ENCODE peak calls at places on chromosome 17, in six cellular contexts. One of them, this sample, is unnamed.

GRCh38 chr17:63442549-63443035 is 3.5 kb downstream of the CYB561 start:
- ATAC-seq in left lung: no peak
- ATAC-seq in heart right ventricle: no peak
- ATAC-seq in mucosa of descending colon: no peak
- ATAC-seq in activated T-cell treated with anti-CD3 and anti-CD28 coated beads, Interleukin-2, amount 50 U/mL, for 72 hours: peak; percentile 16
- ATAC-seq in CD4-positive, alpha-beta T cell: no peak
- ATAC-seq in this sample: no peak

GRCh38 chr17:8940866-8941471 is 24.5 kb downstream of the PIK3R5 start:
- ATAC-seq in left lung: peak; percentile 12
- ATAC-seq in heart right ventricle: no peak
- ATAC-seq in mucosa of descending colon: peak; percentile 47
- ATAC-seq in activated T-cell treated with anti-CD3 and anti-CD28 coated beads, Interleukin-2, amount 50 U/mL, for 72 hours: peak; percentile 53
- ATAC-seq in CD4-positive, alpha-beta T cell: peak; percentile 51
- ATAC-seq in this sample: no peak

GRCh38 chr17:72618018-72618509 is 474.4 kb downstream of the SLC39A11 start:
- ATAC-seq in left lung: peak; percentile 71
- ATAC-seq in heart right ventricle: peak; percentile 29
- ATAC-seq in mucosa of descending colon: peak; percentile 82
- ATAC-seq in activated T-cell treated with anti-CD3 and anti-CD28 coated beads, Interleukin-2, amount 50 U/mL, for 72 hours: peak; percentile 44
- ATAC-seq in CD4-positive, alpha-beta T cell: peak; percentile 73
- ATAC-seq in this sample: peak; percentile 83

GRCh38 chr17:10420811-10421210 is 939 bp downstream of the MYH8 start:
- ATAC-seq in left lung: no peak
- ATAC-seq in heart right ventricle: no peak
- ATAC-seq in mucosa of descending colon: no peak
- ATAC-seq in activated T-cell treated with anti-CD3 and anti-CD28 coated beads, Interleukin-2, amount 50 U/mL, for 72 hours: no peak
- ATAC-seq in CD4-positive, alpha-beta T cell: no peak
- ATAC-seq in this sample: no peak

GRCh38 chr17:34291721-34292348 is 6.3 kb downstream of the CCL11 start:
- ATAC-seq in left lung: peak; percentile 83
- ATAC-seq in heart right ventricle: no peak
- ATAC-seq in mucosa of descending colon: no peak
- ATAC-seq in activated T-cell treated with anti-CD3 and anti-CD28 coated beads, Interleukin-2, amount 50 U/mL, for 72 hours: peak; percentile 27
- ATAC-seq in CD4-positive, alpha-beta T cell: no peak
- ATAC-seq in this sample: peak; percentile 60

GRCh38 chr17:43401293-43401692 is 2.5 kb downstream of the ARL4D start:
- ATAC-seq in left lung: peak; percentile 80
- ATAC-seq in heart right ventricle: peak; percentile 18
- ATAC-seq in mucosa of descending colon: peak; percentile 37
- ATAC-seq in activated T-cell treated with anti-CD3 and anti-CD28 coated beads, Interleukin-2, amount 50 U/mL, for 72 hours: no peak
- ATAC-seq in CD4-positive, alpha-beta T cell: no peak
- ATAC-seq in this sample: peak; percentile 56

GRCh38 chr17:62916684-62917571 is 49.1 kb upstream of the TANC2 start:
- ATAC-seq in left lung: peak; percentile 75
- ATAC-seq in heart right ventricle: peak; percentile 69
- ATAC-seq in mucosa of descending colon: no peak
- ATAC-seq in activated T-cell treated with anti-CD3 and anti-CD28 coated beads, Interleukin-2, amount 50 U/mL, for 72 hours: no peak
- ATAC-seq in CD4-positive, alpha-beta T cell: no peak
- ATAC-seq in this sample: no peak

GRCh38 chr17:41634639-41635038 is 10.3 kb upstream of the KRT17 start:
- ATAC-seq in left lung: no peak
- ATAC-seq in heart right ventricle: no peak
- ATAC-seq in mucosa of descending colon: no peak
- ATAC-seq in activated T-cell treated with anti-CD3 and anti-CD28 coated beads, Interleukin-2, amount 50 U/mL, for 72 hours: no peak
- ATAC-seq in CD4-positive, alpha-beta T cell: no peak
- ATAC-seq in this sample: no peak

GRCh38 chr17:72419866-72420774 is 299.3 kb downstream of the SOX9 start:
- ATAC-seq in left lung: peak; percentile 50
- ATAC-seq in heart right ventricle: no peak
- ATAC-seq in mucosa of descending colon: peak; percentile 35
- ATAC-seq in activated T-cell treated with anti-CD3 and anti-CD28 coated beads, Interleukin-2, amount 50 U/mL, for 72 hours: no peak
- ATAC-seq in CD4-positive, alpha-beta T cell: no peak
- ATAC-seq in this sample: peak; percentile 53